ENCODE peak calls at places on chromosomes 1 and 21, in five cellular contexts. X is A549, F is IMR-90, O is HepG2, W is K562. I is an unnamed sample.

GRCh38 chr1:187078321-187078720 is 249.6 kb downstream of the PLA2G4A start:
- DNase-seq in X (no peak), F (no peak), O (no peak), W (no peak), I (no peak)

GRCh38 chr1:30816211-30817082 is 58.9 kb upstream of the LAPTM5 start:
- DNase-seq in X (no peak), F (peak), O (no peak), W (peak), I (peak)

GRCh38 chr1:230099435-230099834 is 32.4 kb downstream of the GALNT2 start:
- DNase-seq in X (no peak), F (no peak), O (no peak), W (no peak), I (no peak)

GRCh38 chr1:153678519-153679336 is at the start of gene NPR1:
- DNase-seq in X (peak), F (no peak), O (no peak), W (no peak), I (peak)

GRCh38 chr1:64691631-64692030 is 53.2 kb upstream of the RAVER2 start:
- DNase-seq in X (no peak), F (peak), O (no peak), W (no peak), I (no peak)

GRCh38 chr1:39391741-39392679 is 99.4 kb upstream of the BMP8A start:
- DNase-seq in X (peak), F (peak), O (peak), W (peak), I (no peak)

GRCh38 chr1:52928083-52928404 is 968 bp downstream of the SCP2 start:
- DNase-seq in X (no peak), F (no peak), O (no peak), W (no peak), I (no peak)

GRCh38 chr1:41435570-41436178 is 48.8 kb downstream of the EDN2 start:
- DNase-seq in X (no peak), F (no peak), O (no peak), W (no peak), I (peak)

GRCh38 chr1:100924212-100924611 is 28.3 kb downstream of the SLC30A7 start:
- DNase-seq in X (no peak), F (peak), O (no peak), W (no peak), I (no peak)

GRCh38 chr1:246012271-246012854 is 494.7 kb downstream of the SMYD3 start:
- DNase-seq in X (peak), F (peak), O (peak), W (peak), I (no peak)
- TF ChIP-seq MAFK in X (no peak), F (no peak), O (no peak), W (no peak), I (no peak)

DNA sequence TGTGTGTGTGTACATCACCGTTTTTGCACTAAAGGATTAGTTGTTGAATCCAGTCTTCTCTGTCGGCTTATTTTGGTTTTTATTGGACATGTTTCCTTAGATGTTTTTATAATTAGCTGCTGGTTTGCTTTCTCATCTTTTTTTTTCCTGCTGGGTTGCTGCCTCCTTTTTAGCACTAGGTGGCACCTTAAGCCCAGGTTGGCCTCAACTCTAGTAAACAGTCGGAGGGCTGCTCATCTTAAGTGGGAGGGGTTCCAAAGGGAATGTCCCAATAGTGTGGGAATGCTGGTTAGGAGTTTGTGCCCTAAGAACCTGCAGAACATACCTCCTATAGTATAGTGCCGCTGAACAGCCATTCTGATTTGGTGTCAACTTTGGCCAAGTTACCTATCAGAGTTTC is 570.1 kb upstream of the CXADR start:
- DNase-seq in X (peak), F (peak), O (peak), W (no peak), I (peak)
- TF ChIP-seq MAFK in X (no peak), F (no peak), O (no peak), W (no peak), I (no peak)

GRCh38 chr21:25370311-25370744 is 237.0 kb downstream of the MRPL39 start:
- DNase-seq in X (no peak), F (peak), O (no peak), W (no peak), I (no peak)
- TF ChIP-seq MAFK in X (no peak), F (peak), O (no peak), W (no peak), I (no peak)

DNA sequence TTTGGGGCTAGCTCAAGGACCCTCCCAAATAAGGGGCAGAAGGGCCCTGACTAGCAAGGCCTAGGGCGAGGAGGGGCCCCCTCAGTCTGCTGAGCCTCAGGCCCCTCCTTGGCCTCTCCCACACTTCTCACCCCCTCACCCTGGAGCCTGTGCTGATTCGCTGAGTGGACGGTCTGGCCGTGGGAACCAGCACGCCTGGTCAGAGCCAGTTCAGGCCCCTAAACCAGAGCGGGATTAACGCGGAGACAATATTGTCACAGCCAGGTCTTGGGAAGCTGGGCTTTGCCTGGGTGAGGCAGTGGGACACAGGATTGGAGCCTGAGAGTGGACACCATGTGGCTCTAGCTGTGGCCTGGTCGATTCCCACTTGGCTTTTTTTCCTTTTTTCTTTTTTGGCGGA is 4.8 kb upstream of the FBLIM1 start:
- DNase-seq in X (no peak), F (no peak), O (no peak), W (no peak), I (no peak)
- TF ChIP-seq MAFK in X (no peak), F (no peak), O (no peak), W (no peak), I (no peak)

GRCh38 chr1:15876357-15876756 is 28.9 kb downstream of the SPEN start:
- DNase-seq in X (peak), F (no peak), O (no peak), W (peak), I (peak)
- TF ChIP-seq MAFK in X (no peak), F (no peak), O (no peak), W (no peak), I (no peak)

DNA sequence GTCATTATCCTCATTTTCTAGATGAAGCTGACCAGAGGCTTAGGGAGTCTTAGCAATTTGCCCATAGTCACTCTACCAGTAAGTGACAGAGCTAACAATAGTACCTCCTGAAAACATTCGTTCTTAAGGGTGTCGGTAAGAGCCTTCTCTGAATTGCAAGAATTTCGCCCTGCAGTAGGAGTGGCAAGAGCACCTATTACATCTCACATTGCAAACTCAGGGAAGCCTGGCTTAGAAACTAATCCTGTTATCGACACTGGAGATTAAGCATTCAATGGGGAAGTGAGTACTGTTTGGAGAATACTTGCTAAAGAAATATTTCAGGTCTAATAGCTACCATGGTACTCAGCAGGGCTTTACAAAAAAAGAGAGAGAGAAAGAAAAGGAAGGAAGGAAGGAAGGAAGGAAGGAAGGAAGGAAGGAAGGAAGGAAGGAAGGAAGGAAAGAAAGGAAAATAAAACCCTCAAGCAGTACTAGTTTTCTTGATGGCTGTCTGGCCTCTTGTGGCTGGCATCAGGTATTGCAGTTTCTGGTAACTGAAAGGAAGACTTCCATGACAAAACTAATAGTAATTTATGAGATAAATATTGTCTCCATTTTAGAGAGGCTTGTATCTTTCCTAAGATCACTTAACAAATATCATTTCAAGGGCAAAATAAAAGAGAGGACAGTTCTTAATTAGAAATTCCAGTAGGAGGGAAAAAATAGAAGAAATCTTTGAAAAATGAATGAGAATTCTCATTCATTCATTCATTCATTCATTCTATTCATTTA is 10.4 kb downstream of the C1orf226 start:
- DNase-seq in X (peak), F (peak), O (peak), W (peak), I (no peak)
- TF ChIP-seq MAFK in X (no peak), F (no peak), O (no peak), W (peak), I (no peak)

GRCh38 chr1:221520250-221520649 is 221.6 kb downstream of the DUSP10 start:
- DNase-seq in X (no peak), F (no peak), O (no peak), W (no peak), I (no peak)
- TF ChIP-seq MAFK in X (no peak), F (no peak), O (no peak), W (no peak), I (no peak)

DNA sequence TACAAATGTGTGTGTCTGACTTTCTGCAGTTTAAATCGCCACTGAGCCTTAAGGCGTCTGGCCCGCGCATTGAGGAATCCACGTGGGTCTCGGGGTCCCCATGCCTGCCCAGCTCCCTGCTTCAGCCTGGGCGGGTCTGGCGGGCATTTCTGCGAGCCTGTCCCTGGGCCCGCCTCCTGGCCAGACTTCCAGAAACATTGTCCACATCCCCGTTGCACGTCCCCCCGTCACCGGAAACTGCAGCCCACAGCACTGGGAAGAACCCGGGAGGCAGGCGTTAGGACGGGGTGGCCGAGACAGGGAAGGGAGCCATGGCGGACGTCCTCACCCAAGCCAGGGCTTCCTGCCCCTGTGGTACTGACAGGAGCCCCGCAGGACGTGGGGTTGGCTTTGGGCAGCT is 113.1 kb upstream of the COL6A1 start:
- DNase-seq in X (no peak), F (no peak), O (no peak), W (no peak), I (no peak)
- TF ChIP-seq MAFK in X (no peak), F (no peak), O (no peak), W (no peak), I (no peak)

I was measured in H1.